ENCODE peak calls at places on chromosome 11, in six cellular contexts. One of them, this sample, is unnamed.
A peak's percentile ranks its signal among the peaks of the same experiment; 100 is the strongest.

GRCh38 chr11:87473174-87473573 is 435.4 kb downstream of the TMEM135 start:
- DNase-seq in substantia nigra: no peak
- DNase-seq in HepG2: no peak
- DNase-seq in amniotic epithelial cell: peak; percentile 6
- DNase-seq in D721Med: no peak
- DNase-seq in C1 segment of cervical spinal cord: no peak
- DNase-seq in this sample: no peak

GRCh38 chr11:44133335-44133946 is 38.0 kb downstream of the EXT2 start:
- DNase-seq in D721Med: no peak
- DNase-seq in amniotic epithelial cell: peak; percentile 51
- DNase-seq in substantia nigra: no peak
- DNase-seq in HepG2: peak; percentile 17
- DNase-seq in C1 segment of cervical spinal cord: no peak
- DNase-seq in this sample: no peak

GRCh38 chr11:119207300-119207570 is 1.1 kb downstream of the CBL start:
- DNase-seq in amniotic epithelial cell: peak; percentile 32
- DNase-seq in D721Med: no peak
- DNase-seq in C1 segment of cervical spinal cord: no peak
- DNase-seq in HepG2: no peak
- DNase-seq in substantia nigra: no peak
- DNase-seq in this sample: no peak

GRCh38 chr11:75673977-75674582 is 5.2 kb upstream of the MAP6 start:
- DNase-seq in C1 segment of cervical spinal cord: no peak
- DNase-seq in HepG2: peak; percentile 15
- DNase-seq in D721Med: no peak
- DNase-seq in substantia nigra: no peak
- DNase-seq in amniotic epithelial cell: peak; percentile 80
- DNase-seq in this sample: no peak

GRCh38 chr11:77710358-77710757 is 72.8 kb upstream of the CLNS1A start:
- DNase-seq in C1 segment of cervical spinal cord: no peak
- DNase-seq in substantia nigra: no peak
- DNase-seq in amniotic epithelial cell: peak; percentile 9
- DNase-seq in D721Med: no peak
- DNase-seq in HepG2: peak; percentile 36
- DNase-seq in this sample: no peak

GRCh38 chr11:12066799-12067508 is 43.4 kb upstream of the MICAL2 start:
- DNase-seq in amniotic epithelial cell: peak; percentile 82
- DNase-seq in D721Med: no peak
- DNase-seq in C1 segment of cervical spinal cord: no peak
- DNase-seq in HepG2: peak; percentile 50
- DNase-seq in substantia nigra: no peak
- DNase-seq in this sample: peak; percentile 43

GRCh38 chr11:123301696-123302400 is 106.8 kb upstream of the CLMP start:
- DNase-seq in HepG2: no peak
- DNase-seq in D721Med: peak; percentile 53
- DNase-seq in C1 segment of cervical spinal cord: peak; percentile 19
- DNase-seq in substantia nigra: peak; percentile 74
- DNase-seq in amniotic epithelial cell: peak; percentile 4
- DNase-seq in this sample: peak; percentile 39

GRCh38 chr11:40203606-40204005 is 1255.8 kb downstream of the LRRC4C start:
- DNase-seq in substantia nigra: no peak
- DNase-seq in amniotic epithelial cell: no peak
- DNase-seq in D721Med: no peak
- DNase-seq in HepG2: no peak
- DNase-seq in C1 segment of cervical spinal cord: no peak
- DNase-seq in this sample: no peak

GRCh38 chr11:32312865-32313403 is 122.4 kb downstream of the WT1 start:
- DNase-seq in amniotic epithelial cell: peak; percentile 91
- DNase-seq in C1 segment of cervical spinal cord: no peak
- DNase-seq in substantia nigra: no peak
- DNase-seq in HepG2: peak; percentile 45
- DNase-seq in D721Med: no peak
- DNase-seq in this sample: no peak

GRCh38 chr11:121762820-121763219 is 310.1 kb upstream of the SORL1-AS1 start:
- DNase-seq in C1 segment of cervical spinal cord: no peak
- DNase-seq in HepG2: no peak
- DNase-seq in D721Med: no peak
- DNase-seq in substantia nigra: peak; percentile 18
- DNase-seq in amniotic epithelial cell: peak; percentile 29
- DNase-seq in this sample: no peak

GRCh38 chr11:43989162-43989961 is 46.9 kb downstream of the C11orf96 start:
- DNase-seq in C1 segment of cervical spinal cord: no peak
- DNase-seq in substantia nigra: no peak
- DNase-seq in HepG2: no peak
- DNase-seq in D721Med: no peak
- DNase-seq in amniotic epithelial cell: no peak
- DNase-seq in this sample: peak; percentile 58

GRCh38 chr11:117204283-117205080 is 5.3 kb downstream of the TAGLN start:
- DNase-seq in HepG2: no peak
- DNase-seq in substantia nigra: no peak
- DNase-seq in D721Med: no peak
- DNase-seq in C1 segment of cervical spinal cord: no peak
- DNase-seq in amniotic epithelial cell: no peak
- DNase-seq in this sample: no peak

GRCh38 chr11:3859373-3859881 is 4.0 kb downstream of the STIM1 start:
- DNase-seq in C1 segment of cervical spinal cord: no peak
- DNase-seq in substantia nigra: no peak
- DNase-seq in D721Med: no peak
- DNase-seq in amniotic epithelial cell: no peak
- DNase-seq in HepG2: no peak
- DNase-seq in this sample: peak; percentile 82

GRCh38 chr11:9200471-9200870 is 64.7 kb downstream of the DENND5A start:
- DNase-seq in substantia nigra: no peak
- DNase-seq in HepG2: no peak
- DNase-seq in C1 segment of cervical spinal cord: no peak
- DNase-seq in amniotic epithelial cell: no peak
- DNase-seq in D721Med: no peak
- DNase-seq in this sample: no peak

GRCh38 chr11:47241740-47242400 is 6.7 kb downstream of the ACP2 start:
- DNase-seq in HepG2: no peak
- DNase-seq in substantia nigra: no peak
- DNase-seq in D721Med: no peak
- DNase-seq in C1 segment of cervical spinal cord: no peak
- DNase-seq in amniotic epithelial cell: peak; percentile 11
- DNase-seq in this sample: no peak

GRCh38 chr11:65958774-65959420 is 2.6 kb upstream of the SART1 start:
- DNase-seq in C1 segment of cervical spinal cord: no peak
- DNase-seq in D721Med: no peak
- DNase-seq in amniotic epithelial cell: no peak
- DNase-seq in substantia nigra: no peak
- DNase-seq in HepG2: no peak
- DNase-seq in this sample: no peak

GRCh38 chr11:96978751-96979150 is 588.9 kb downstream of the JRKL start:
- DNase-seq in C1 segment of cervical spinal cord: no peak
- DNase-seq in HepG2: no peak
- DNase-seq in substantia nigra: no peak
- DNase-seq in amniotic epithelial cell: peak; percentile 89
- DNase-seq in D721Med: no peak
- DNase-seq in this sample: no peak

GRCh38 chr11:44095506-44096359 is at the start of gene EXT2:
- DNase-seq in HepG2: peak; percentile 66
- DNase-seq in substantia nigra: peak; percentile 90
- DNase-seq in amniotic epithelial cell: peak; percentile 67
- DNase-seq in D721Med: peak; percentile 84
- DNase-seq in C1 segment of cervical spinal cord: peak; percentile 62
- DNase-seq in this sample: peak; percentile 90